ENCODE peak calls at places on chromosomes 16 and 17, in ten cellular contexts. W is CD8-positive, alpha-beta memory T cell; B is CD4-positive, alpha-beta memory T cell; D is tibial nerve; I is left ventricle myocardium inferior; F is MM.1S; C is Panc1; L is GM12878; M is CD8-positive, alpha-beta T cell; T is epithelial cell of prostate. A is an unnamed sample.

GRCh38 chr16:3017806-3018506 is at the start of gene CLDN6:
- DNase-seq in W (no peak), F (no peak), I (no peak), D (no peak), L (no peak), C (no peak), M (no peak), B (no peak), T (no peak), A (no peak)

GRCh38 chr16:65937455-65937854 is 429.0 kb upstream of the CDH5 start:
- DNase-seq in B (no peak), T (no peak), M (no peak), C (no peak), I (no peak), W (no peak), D (no peak), L (no peak), F (no peak), A (no peak)

GRCh38 chr17:17921192-17922082 is 50.8 kb downstream of the TOM1L2 start:
- DNase-seq in C (no peak), T (peak; percentile 61), L (no peak), I (no peak), F (no peak), D (no peak), M (no peak), B (no peak), W (no peak), A (peak; percentile 69)

GRCh38 chr16:66923247-66923851 is 2.0 kb downstream of the RRAD start:
- DNase-seq in D (no peak), W (no peak), C (no peak), B (no peak), F (no peak), T (no peak), L (no peak), I (peak; percentile 71), M (no peak), A (no peak)

GRCh38 chr17:29238133-29238850 is 8.4 kb upstream of the CRYBA1 start:
- DNase-seq in L (no peak), C (no peak), B (no peak), M (no peak), W (no peak), I (no peak), F (no peak), D (no peak), T (no peak), A (no peak)

GRCh38 chr17:66426397-66427033 is 124.1 kb downstream of the PRKCA start:
- DNase-seq in L (no peak), C (no peak), F (peak; percentile 42), M (peak; percentile 64), T (no peak), I (no peak), D (no peak), B (peak; percentile 62), W (peak; percentile 1), A (no peak)

GRCh38 chr16:5791011-5791410 is 693.4 kb upstream of the EEF2KMT start:
- DNase-seq in T (no peak), B (no peak), L (no peak), I (no peak), W (no peak), F (no peak), C (no peak), M (no peak), D (no peak), A (no peak)

GRCh38 chr16:62068747-62069146 is 32.5 kb upstream of the CDH8 start:
- DNase-seq in F (peak; percentile 35), C (no peak), I (no peak), W (no peak), L (no peak), D (no peak), B (no peak), T (no peak), M (no peak), A (no peak)

GRCh38 chr17:82444284-82444893 is 6.2 kb downstream of the CYBC1 start:
- DNase-seq in D (no peak), T (no peak), B (no peak), L (no peak), W (no peak), F (no peak), C (no peak), I (no peak), M (no peak), A (no peak)

DNA sequence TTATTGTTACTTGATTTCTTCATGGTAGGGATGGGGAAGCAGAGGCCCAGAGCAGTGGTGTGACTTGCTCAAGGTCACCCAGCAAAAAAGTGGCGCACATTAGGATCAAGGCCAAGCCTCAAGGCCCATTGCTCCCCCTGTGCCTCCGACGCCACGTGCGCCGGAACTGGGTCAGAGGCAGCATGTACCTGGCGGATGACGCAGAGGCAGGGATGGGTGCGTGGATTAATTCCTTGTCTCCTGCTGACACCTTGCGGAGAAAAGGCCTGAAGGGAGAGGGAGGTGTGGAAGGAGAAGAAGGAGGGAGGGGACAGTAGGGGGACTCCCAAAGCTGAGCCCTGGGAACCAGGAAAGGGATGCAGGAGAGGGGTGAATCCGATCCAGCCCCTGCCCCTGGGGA is 18.5 kb downstream of the SBK1 start:
- DNase-seq in B (no peak), M (no peak), L (no peak), W (no peak), D (no peak), C (no peak), F (no peak), T (no peak), I (no peak), A (no peak)
- H3K27ac ChIP-seq in B (peak overlapping the region; percentile 72), M (peak overlapping the region; percentile 70), L (no peak overlapping the region), W (no peak overlapping the region), D (no peak overlapping the region), C (no peak overlapping the region), F (no peak overlapping the region), T (no peak overlapping the region), I (no peak overlapping the region), A (no peak overlapping the region)

GRCh38 chr16:72198641-72199250 is 26.8 kb upstream of the PMFBP1 start:
- DNase-seq in T (no peak), D (no peak), M (no peak), L (no peak), F (no peak), I (no peak), C (no peak), W (no peak), B (no peak), A (no peak)

GRCh38 chr16:72199938-72200337 is 28.0 kb upstream of the PMFBP1 start:
- DNase-seq in I (no peak), T (no peak), C (no peak), B (no peak), M (no peak), L (no peak), F (no peak), D (no peak), W (no peak), A (no peak)

GRCh38 chr16:72202014-72202413 is 30.1 kb upstream of the PMFBP1 start:
- DNase-seq in M (no peak), L (no peak), T (peak; percentile 92), C (no peak), B (no peak), F (no peak), W (no peak), D (no peak), I (no peak), A (no peak)

GRCh38 chr16:72201387-72201786 is 29.4 kb upstream of the PMFBP1 start:
- DNase-seq in C (no peak), M (no peak), L (no peak), I (no peak), F (no peak), W (no peak), T (no peak), D (no peak), B (no peak), A (no peak)

GRCh38 chr16:72203401-72203800 is 31.4 kb upstream of the PMFBP1 start:
- DNase-seq in D (no peak), B (no peak), M (no peak), I (no peak), C (no peak), W (no peak), T (peak; percentile 14), F (peak; percentile 54), L (peak; percentile 49), A (no peak)
- H3K27ac ChIP-seq in D (peak overlapping the region; percentile 80), B (no peak overlapping the region), M (no peak overlapping the region), I (peak overlapping the region; percentile 66), C (no peak overlapping the region), W (no peak overlapping the region), T (peak overlapping the region; percentile 60), F (peak overlapping the region; percentile 68), L (peak overlapping the region; percentile 45), A (peak overlapping the region; percentile 83)

DNA sequence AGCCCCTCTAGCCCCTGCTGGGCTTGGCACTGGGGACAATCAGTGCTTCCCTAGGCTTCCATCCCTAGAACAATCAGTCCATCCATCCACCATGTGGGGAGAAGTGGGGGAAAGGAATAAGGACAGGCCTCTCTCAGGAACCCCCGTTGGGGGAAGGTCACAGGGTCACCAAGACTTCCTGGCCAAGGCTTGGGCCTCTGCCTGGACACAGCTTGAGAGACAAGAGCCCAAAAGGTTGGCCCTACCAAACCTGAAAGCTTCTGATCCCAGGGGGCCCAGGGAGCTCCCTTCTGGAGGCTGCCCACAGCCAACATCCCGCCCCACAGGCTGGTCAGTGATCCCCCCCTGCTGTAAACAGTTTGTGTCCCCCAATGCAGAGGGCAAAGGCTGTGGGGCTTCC is 16.2 kb upstream of the MTMR4 start:
- DNase-seq in B (no peak), I (no peak), M (no peak), T (no peak), F (no peak), C (no peak), W (no peak), L (no peak), D (no peak), A (no peak)
- H3K27ac ChIP-seq in B (no peak overlapping the region), I (peak overlapping the region; percentile 82), M (no peak overlapping the region), T (no peak overlapping the region), F (no peak overlapping the region), C (no peak overlapping the region), W (no peak overlapping the region), L (no peak overlapping the region), D (peak overlapping the region; percentile 81), A (peak overlapping the region; percentile 99)

GRCh38 chr16:75385507-75386152 is 47.7 kb downstream of the CFDP1 start:
- DNase-seq in L (peak; percentile 33), B (peak; percentile 60), F (peak; percentile 34), D (no peak), T (no peak), M (no peak), W (no peak), I (no peak), C (peak; percentile 42), A (no peak)
- H3K27ac ChIP-seq in L (no peak overlapping the region), B (no peak overlapping the region), F (no peak overlapping the region), D (no peak overlapping the region), T (peak overlapping the region; percentile 23), M (no peak overlapping the region), W (no peak overlapping the region), I (no peak overlapping the region), C (no peak overlapping the region), A (no peak overlapping the region)

DNA sequence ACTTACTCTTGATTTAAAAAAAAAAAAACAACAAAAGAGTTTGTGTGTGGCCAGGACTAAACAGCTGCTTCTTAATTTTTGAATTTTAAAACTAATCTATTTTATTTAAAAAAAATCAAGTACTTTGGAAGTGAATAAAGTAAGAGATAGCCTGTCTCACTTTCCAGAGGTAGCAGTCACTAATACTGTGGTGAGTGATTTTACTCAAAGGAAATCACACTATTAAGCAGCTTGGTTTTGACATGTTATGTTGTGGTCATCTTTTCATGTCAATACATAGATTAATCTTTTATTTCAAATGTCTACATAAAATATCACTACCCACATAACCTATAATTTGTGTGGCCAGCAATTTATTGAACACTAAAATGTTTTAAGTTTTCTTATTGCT is 102.2 kb upstream of the HLF start:
- DNase-seq in C (no peak), W (no peak), L (no peak), D (no peak), T (no peak), M (no peak), B (no peak), F (no peak), I (no peak), A (no peak)
- H3K27ac ChIP-seq in C (no peak overlapping the region), W (no peak overlapping the region), L (no peak overlapping the region), D (no peak overlapping the region), T (peak overlapping the region; percentile 41), M (no peak overlapping the region), B (no peak overlapping the region), F (no peak overlapping the region), I (no peak overlapping the region), A (no peak overlapping the region)

GRCh38 chr17:64769712-64770111 is 107.6 kb upstream of the SMURF2 start:
- DNase-seq in W (no peak), F (no peak), C (no peak), L (no peak), D (no peak), I (no peak), B (no peak), T (no peak), M (no peak), A (no peak)
- H3K27ac ChIP-seq in W (no peak overlapping the region), F (no peak overlapping the region), C (no peak overlapping the region), L (no peak overlapping the region), D (no peak overlapping the region), I (no peak overlapping the region), B (no peak overlapping the region), T (no peak overlapping the region), M (no peak overlapping the region), A (no peak overlapping the region)

A was measured in caudate nucleus.